ENCODE peak calls at places on chromosomes 11 and 22, in six cellular contexts. P is stomach; O is tibial nerve; X is lower leg skin; S is CD8-positive, alpha-beta T cell; D is breast epithelium. J is an unnamed sample.

GRCh38 chr11:79439430-79439892 is 1.4 kb downstream of the TENM4 start:
- DNase-seq in P (no peak), O (peak; percentile 16), X (no peak), S (no peak), D (no peak), J (no peak)

GRCh38 chr11:34977039-34977906 is 60.9 kb downstream of the PDHX start:
- DNase-seq in P (no peak), O (no peak), X (no peak), S (no peak), D (no peak), J (no peak)

GRCh38 chr11:47148903-47149535 is 27.7 kb downstream of the ARFGAP2 start:
- DNase-seq in P (peak; percentile 68), O (no peak), X (no peak), S (no peak), D (no peak), J (no peak)

GRCh38 chr22:46592390-46592872 is 27.8 kb upstream of the GRAMD4 start:
- DNase-seq in P (no peak), O (no peak), X (no peak), S (peak; percentile 75), D (no peak), J (no peak)

GRCh38 chr22:29727248-29727551 is 7.4 kb downstream of the CABP7 start:
- DNase-seq in P (peak; percentile 47), O (peak; percentile 27), X (no peak), S (no peak), D (no peak), J (no peak)

GRCh38 chr11:64102005-64102738 is 63.7 kb downstream of the MACROD1 start:
- DNase-seq in P (no peak), O (no peak), X (no peak), S (no peak), D (no peak), J (no peak)

GRCh38 chr11:44236261-44236660 is 73.7 kb downstream of the ALX4 start:
- DNase-seq in P (no peak), O (no peak), X (no peak), S (no peak), D (no peak), J (no peak)

GRCh38 chr11:102604875-102605274 is 20.3 kb downstream of the MMP20 start:
- DNase-seq in P (no peak), O (no peak), X (no peak), S (no peak), D (no peak), J (no peak)

GRCh38 chr11:130813638-130814037 is 102.6 kb downstream of the SNX19 start:
- DNase-seq in P (no peak), O (no peak), X (no peak), S (no peak), D (no peak), J (no peak)

GRCh38 chr22:49639956-49640355 is 187.7 kb downstream of the BRD1 start:
- DNase-seq in P (no peak), O (no peak), X (no peak), S (no peak), D (no peak), J (no peak)

GRCh38 chr11:465896-466538 is 15.9 kb downstream of the PTDSS2 start:
- DNase-seq in P (no peak), O (no peak), X (no peak), S (no peak), D (no peak), J (no peak)

GRCh38 chr11:76543006-76543703 is 98.3 kb downstream of the EMSY start:
- DNase-seq in P (no peak), O (no peak), X (no peak), S (no peak), D (no peak), J (no peak)

GRCh38 chr11:810040-810567 is 337 bp downstream of the RPLP2 start:
- DNase-seq in P (no peak), O (no peak), X (no peak), S (no peak), D (no peak), J (no peak)

GRCh38 chr11:35277827-35278226 is 138.9 kb downstream of the CD44 start:
- DNase-seq in P (no peak), O (no peak), X (no peak), S (no peak), D (no peak), J (no peak)

GRCh38 chr11:9002920-9003572 is 755 bp downstream of the NRIP3 start:
- DNase-seq in P (no peak), O (no peak), X (no peak), S (no peak), D (no peak), J (no peak)

GRCh38 chr11:112477152-112477928 is 216.7 kb upstream of the PLET1 start:
- DNase-seq in P (no peak), O (no peak), X (no peak), S (no peak), D (no peak), J (no peak)

GRCh38 chr22:19488285-19488684 is 8.6 kb downstream of the CDC45 start:
- DNase-seq in P (no peak), O (no peak), X (no peak), S (no peak), D (no peak), J (no peak)

GRCh38 chr22:19494001-19494560 is 14.4 kb downstream of the CDC45 start:
- DNase-seq in P (no peak), O (no peak), X (no peak), S (no peak), D (no peak), J (no peak)

GRCh38 chr22:19492504-19493174 is 12.9 kb downstream of the CDC45 start:
- DNase-seq in P (no peak), O (no peak), X (no peak), S (no peak), D (no peak), J (no peak)

GRCh38 chr22:19490628-19491230 is 11.0 kb downstream of the CDC45 start:
- DNase-seq in P (no peak), O (no peak), X (no peak), S (no peak), D (no peak), J (no peak)

GRCh38 chr22:19488884-19489843 is 9.4 kb downstream of the CDC45 start:
- DNase-seq in P (no peak), O (no peak), X (no peak), S (no peak), D (no peak), J (no peak)
- TF ChIP-seq CTCF in P (no peak), O (no peak), X (no peak), S (no peak), D (no peak), J (no peak)

DNA sequence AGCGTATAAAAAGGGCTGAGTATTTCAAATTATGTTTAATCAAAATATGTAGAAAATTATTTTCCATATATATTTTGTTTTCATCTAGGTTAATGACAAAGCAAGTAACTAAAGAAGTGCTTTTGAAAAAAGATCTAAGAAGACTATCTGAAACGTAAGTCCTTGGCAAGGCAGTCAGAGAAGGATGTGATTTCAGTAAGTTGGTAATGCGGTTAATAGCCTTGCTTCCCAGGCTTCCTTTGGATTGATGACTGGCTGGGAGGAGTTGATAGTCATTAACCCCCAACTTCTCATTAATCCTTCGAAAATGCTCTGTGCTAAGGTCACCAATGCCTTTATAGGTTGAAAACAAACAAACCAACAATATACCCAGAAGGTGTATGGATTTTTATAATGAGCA is 1326.6 kb downstream of the LRRC4C start:
- DNase-seq in P (no peak), O (no peak), X (no peak), S (no peak), D (no peak), J (no peak)
- TF ChIP-seq CTCF in P (no peak), O (no peak), X (no peak), S (no peak), D (no peak), J (no peak)

GRCh38 chr11:134577801-134578200 is 165.8 kb upstream of the B3GAT1 start:
- DNase-seq in P (no peak), O (no peak), X (peak; percentile 3), S (no peak), D (peak; percentile 30), J (no peak)

GRCh38 chr11:134580635-134581025 is 168.6 kb upstream of the B3GAT1 start:
- DNase-seq in P (no peak), O (no peak), X (no peak), S (no peak), D (peak; percentile 43), J (no peak)

GRCh38 chr11:134581121-134581626 is 169.1 kb upstream of the B3GAT1 start:
- DNase-seq in P (no peak), O (no peak), X (no peak), S (no peak), D (no peak), J (no peak)

GRCh38 chr11:134579709-134580634 is 167.9 kb upstream of the B3GAT1 start:
- DNase-seq in P (peak; percentile 38), O (no peak), X (no peak), S (no peak), D (peak; percentile 50), J (no peak)

DNA sequence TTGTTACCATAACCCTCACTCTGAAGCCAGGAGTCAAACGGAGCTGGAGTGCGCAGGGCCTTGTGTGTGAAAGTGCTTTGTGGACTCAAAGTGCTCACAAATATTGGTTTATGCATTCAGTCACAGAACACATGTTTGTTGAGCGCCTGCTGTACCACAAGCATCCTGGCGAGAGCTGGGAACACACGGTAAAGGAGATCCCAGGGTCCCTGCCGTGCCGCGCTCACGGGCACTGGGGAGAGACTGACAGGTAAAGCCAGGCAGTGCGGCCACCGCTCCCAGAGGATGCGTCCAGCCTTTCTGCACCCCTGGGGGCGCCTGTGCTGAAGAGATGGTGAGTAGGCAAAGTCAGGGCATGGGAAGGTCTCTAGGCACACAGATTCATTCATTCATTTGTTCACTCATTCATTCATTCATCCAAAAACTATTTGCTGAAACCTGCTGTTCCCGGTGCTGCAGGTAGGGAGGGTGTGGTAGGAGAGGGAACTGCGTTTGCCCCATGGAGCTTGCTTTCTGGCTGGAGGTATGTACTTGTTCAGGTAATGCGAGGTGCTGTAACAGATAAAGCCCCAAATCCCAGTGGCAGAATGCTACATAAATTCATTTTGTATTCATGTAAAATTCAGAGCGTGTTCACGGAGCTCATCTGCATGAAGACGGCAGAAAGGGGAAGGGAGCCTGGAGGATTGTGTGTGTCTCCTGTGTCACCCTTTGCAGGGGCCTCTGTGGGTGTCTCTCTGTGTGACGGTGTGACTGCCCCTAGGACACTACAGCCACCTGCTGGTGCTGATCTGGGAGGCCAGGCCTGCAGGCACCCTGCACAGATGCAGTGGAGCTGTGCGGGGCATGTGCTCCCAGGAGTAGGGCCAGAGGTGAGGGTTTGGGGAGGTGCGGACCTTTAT is 167.0 kb upstream of the B3GAT1 start:
- DNase-seq in P (no peak), O (no peak), X (peak; percentile 11), S (no peak), D (peak; percentile 10), J (no peak)
- TF ChIP-seq CTCF in P (no peak), O (no peak), X (no peak), S (no peak), D (no peak), J (no peak)

GRCh38 chr11:134257101-134257500 is 3.7 kb downstream of the ACAD8 start:
- DNase-seq in P (no peak), O (no peak), X (no peak), S (no peak), D (no peak), J (no peak)

GRCh38 chr11:134252539-134253188 is 488 bp downstream of the THYN1 start:
- DNase-seq in P (no peak), O (no peak), X (no peak), S (peak; percentile 57), D (no peak), J (peak; percentile 46)

GRCh38 chr11:134254433-134254832 is 1.1 kb downstream of the ACAD8 start:
- DNase-seq in P (no peak), O (no peak), X (no peak), S (no peak), D (no peak), J (no peak)

GRCh38 chr11:134250675-134251074 is 2.5 kb downstream of the THYN1 start:
- DNase-seq in P (no peak), O (no peak), X (no peak), S (no peak), D (no peak), J (no peak)

GRCh38 chr11:134253189-134253993 is at the start of the genes ACAD8 and THYN1:
- DNase-seq in P (peak; percentile 97), O (peak; percentile 95), X (peak; percentile 96), S (peak; percentile 96), D (peak; percentile 95), J (peak; percentile 91)
- TF ChIP-seq CTCF in P (no peak), O (peak; percentile 30), X (no peak), S (no peak), D (peak; percentile 29), J (no peak)